ENCODE peak calls at places on chromosomes 3 and 15, in ten cellular contexts. One of them, this sample, is unnamed.

GRCh38 chr15:77871838-77872371 is 205.6 kb downstream of the TBC1D2B start:
- DNase-seq in T-helper 2 cell: no peak
- DNase-seq in activated naive CD4-positive, alpha-beta T cell treated with Interleukin-2 at 50 U/mL for 16 hours: no peak
- DNase-seq in prostate gland: no peak
- DNase-seq in ACHN: no peak
- DNase-seq in ovary: no peak
- DNase-seq in NCI-H446: no peak
- DNase-seq in foreskin fibroblast: no peak
- DNase-seq in germinal center: no peak
- DNase-seq in A172: no peak
- DNase-seq in this sample: peak

GRCh38 chr3:180808823-180809575 is 103.5 kb upstream of the FXR1 start:
- DNase-seq in foreskin fibroblast: no peak
- DNase-seq in prostate gland: no peak
- DNase-seq in germinal center: no peak
- DNase-seq in ovary: no peak
- DNase-seq in activated naive CD4-positive, alpha-beta T cell treated with Interleukin-2 at 50 U/mL for 16 hours: no peak
- DNase-seq in ACHN: no peak
- DNase-seq in T-helper 2 cell: no peak
- DNase-seq in A172: no peak
- DNase-seq in NCI-H446: no peak
- DNase-seq in this sample: no peak

GRCh38 chr3:33186524-33187367 is 31.9 kb downstream of the SUSD5 start:
- DNase-seq in NCI-H446: no peak
- DNase-seq in foreskin fibroblast: peak
- DNase-seq in ovary: no peak
- DNase-seq in prostate gland: no peak
- DNase-seq in A172: peak
- DNase-seq in germinal center: no peak
- DNase-seq in activated naive CD4-positive, alpha-beta T cell treated with Interleukin-2 at 50 U/mL for 16 hours: no peak
- DNase-seq in T-helper 2 cell: no peak
- DNase-seq in ACHN: no peak
- DNase-seq in this sample: no peak

GRCh38 chr3:8658326-8659212 is 14.0 kb upstream of the SSUH2 start:
- DNase-seq in foreskin fibroblast: no peak
- DNase-seq in germinal center: peak
- DNase-seq in T-helper 2 cell: no peak
- DNase-seq in ovary: peak
- DNase-seq in prostate gland: peak
- DNase-seq in A172: peak
- DNase-seq in ACHN: no peak
- DNase-seq in NCI-H446: no peak
- DNase-seq in activated naive CD4-positive, alpha-beta T cell treated with Interleukin-2 at 50 U/mL for 16 hours: no peak
- DNase-seq in this sample: no peak

GRCh38 chr3:51662456-51662855 is 8.6 kb upstream of the TEX264 start:
- DNase-seq in A172: no peak
- DNase-seq in T-helper 2 cell: no peak
- DNase-seq in activated naive CD4-positive, alpha-beta T cell treated with Interleukin-2 at 50 U/mL for 16 hours: no peak
- DNase-seq in ACHN: no peak
- DNase-seq in ovary: no peak
- DNase-seq in NCI-H446: no peak
- DNase-seq in prostate gland: no peak
- DNase-seq in foreskin fibroblast: no peak
- DNase-seq in germinal center: no peak
- DNase-seq in this sample: no peak

GRCh38 chr15:60804986-60805949 is 326.3 kb upstream of the ICE2 start:
- DNase-seq in ovary: no peak
- DNase-seq in activated naive CD4-positive, alpha-beta T cell treated with Interleukin-2 at 50 U/mL for 16 hours: no peak
- DNase-seq in T-helper 2 cell: no peak
- DNase-seq in foreskin fibroblast: no peak
- DNase-seq in prostate gland: no peak
- DNase-seq in ACHN: no peak
- DNase-seq in NCI-H446: no peak
- DNase-seq in germinal center: no peak
- DNase-seq in A172: peak
- DNase-seq in this sample: no peak

GRCh38 chr3:50146316-50146901 is 8.7 kb upstream of the SEMA3F start:
- DNase-seq in ovary: no peak
- DNase-seq in activated naive CD4-positive, alpha-beta T cell treated with Interleukin-2 at 50 U/mL for 16 hours: no peak
- DNase-seq in foreskin fibroblast: no peak
- DNase-seq in A172: no peak
- DNase-seq in T-helper 2 cell: no peak
- DNase-seq in germinal center: no peak
- DNase-seq in ACHN: no peak
- DNase-seq in NCI-H446: no peak
- DNase-seq in prostate gland: peak
- DNase-seq in this sample: no peak

GRCh38 chr15:96331141-96331941 is 841 bp downstream of the NR2F2 start:
- DNase-seq in germinal center: no peak
- DNase-seq in activated naive CD4-positive, alpha-beta T cell treated with Interleukin-2 at 50 U/mL for 16 hours: no peak
- DNase-seq in prostate gland: no peak
- DNase-seq in T-helper 2 cell: no peak
- DNase-seq in foreskin fibroblast: no peak
- DNase-seq in A172: peak
- DNase-seq in NCI-H446: no peak
- DNase-seq in ovary: peak
- DNase-seq in ACHN: peak
- DNase-seq in this sample: no peak

GRCh38 chr15:49415171-49415570 is 7.9 kb upstream of the FGF7 start:
- DNase-seq in NCI-H446: no peak
- DNase-seq in ovary: no peak
- DNase-seq in activated naive CD4-positive, alpha-beta T cell treated with Interleukin-2 at 50 U/mL for 16 hours: no peak
- DNase-seq in A172: no peak
- DNase-seq in T-helper 2 cell: no peak
- DNase-seq in ACHN: no peak
- DNase-seq in germinal center: no peak
- DNase-seq in foreskin fibroblast: no peak
- DNase-seq in prostate gland: no peak
- DNase-seq in this sample: no peak